ENCODE peak calls at places on chromosome 6, in eight cellular contexts. T, M, I, S, J, Z, H and U are unnamed samples.

GRCh38 chr6:169000022-169000421 is 253.6 kb downstream of the THBS2 start:
- DNase-seq in T (no peak), M (no peak), I (no peak), S (no peak), J (no peak), Z (no peak), H (no peak), U (no peak)

GRCh38 chr6:37917568-37917967 is 98.0 kb downstream of the ZFAND3 start:
- DNase-seq in T (no peak), M (no peak), I (no peak), S (no peak), J (no peak), Z (no peak), H (no peak), U (peak; percentile 78)

GRCh38 chr6:1712451-1712850 is 102.7 kb downstream of the FOXC1 start:
- DNase-seq in T (no peak), M (no peak), I (no peak), S (no peak), J (no peak), Z (no peak), H (no peak), U (no peak)

GRCh38 chr6:41811095-41811494 is 23.6 kb downstream of the TOMM6 start:
- DNase-seq in T (no peak), M (no peak), I (no peak), S (no peak), J (no peak), Z (no peak), H (no peak), U (no peak)

GRCh38 chr6:12605888-12606345 is 110.7 kb upstream of the PHACTR1 start:
- DNase-seq in T (peak; percentile 66), M (no peak), I (peak; percentile 80), S (no peak), J (no peak), Z (no peak), H (no peak), U (peak; percentile 78)

GRCh38 chr6:21740719-21741118 is 147.2 kb downstream of the SOX4 start:
- DNase-seq in T (peak; percentile 61), M (no peak), I (no peak), S (no peak), J (no peak), Z (no peak), H (no peak), U (no peak)

GRCh38 chr6:157714153-157714490 is 108.9 kb upstream of the SNX9 start:
- DNase-seq in T (no peak), M (no peak), I (no peak), S (no peak), J (no peak), Z (no peak), H (no peak), U (no peak)

GRCh38 chr6:55528624-55529023 is 50.4 kb downstream of the HMGCLL1 start:
- DNase-seq in T (peak; percentile 4), M (no peak), I (peak; percentile 39), S (no peak), J (no peak), Z (no peak), H (no peak), U (peak; percentile 16)

GRCh38 chr6:16168858-16169257 is 40.0 kb downstream of the MYLIP start:
- DNase-seq in T (peak; percentile 25), M (no peak), I (peak; percentile 40), S (no peak), J (no peak), Z (no peak), H (no peak), U (peak; percentile 22)

GRCh38 chr6:49528571-49528970 is 21.9 kb upstream of the C6orf141 start:
- DNase-seq in T (no peak), M (no peak), I (no peak), S (no peak), J (no peak), Z (no peak), H (no peak), U (no peak)

GRCh38 chr6:104685871-104686549 is 173.7 kb downstream of the HACE1 start:
- DNase-seq in T (no peak), M (no peak), I (no peak), S (no peak), J (no peak), Z (no peak), H (no peak), U (no peak)

GRCh38 chr6:108563292-108563691 is 2.6 kb downstream of the FOXO3 start:
- DNase-seq in T (no peak), M (no peak), I (no peak), S (no peak), J (no peak), Z (no peak), H (no peak), U (no peak)

GRCh38 chr6:137416376-137417109 is 77.7 kb downstream of the OLIG3 start:
- DNase-seq in T (no peak), M (no peak), I (peak; percentile 20), S (peak; percentile 69), J (no peak), Z (no peak), H (no peak), U (no peak)

GRCh38 chr6:21965953-21966539 is 330.8 kb downstream of the PRL start:
- DNase-seq in T (no peak), M (no peak), I (no peak), S (no peak), J (no peak), Z (no peak), H (no peak), U (no peak)

GRCh38 chr6:12516070-12516469 is 200.5 kb upstream of the PHACTR1 start:
- DNase-seq in T (no peak), M (no peak), I (peak; percentile 39), S (no peak), J (no peak), Z (no peak), H (no peak), U (peak; percentile 78)

GRCh38 chr6:107511410-107512070 is 21.6 kb downstream of the SOBP start:
- DNase-seq in T (no peak), M (no peak), I (no peak), S (peak; percentile 82), J (peak; percentile 63), Z (no peak), H (no peak), U (no peak)

GRCh38 chr6:7541175-7542064 is at the start of gene DSP:
- DNase-seq in T (peak; percentile 11), M (no peak), I (peak; percentile 93), S (no peak), J (no peak), Z (no peak), H (peak; percentile 85), U (peak; percentile 91)

GRCh38 chr6:121816361-121816760 is 380.9 kb downstream of the GJA1 start:
- DNase-seq in T (no peak), M (no peak), I (no peak), S (no peak), J (no peak), Z (no peak), H (no peak), U (no peak)

DNA sequence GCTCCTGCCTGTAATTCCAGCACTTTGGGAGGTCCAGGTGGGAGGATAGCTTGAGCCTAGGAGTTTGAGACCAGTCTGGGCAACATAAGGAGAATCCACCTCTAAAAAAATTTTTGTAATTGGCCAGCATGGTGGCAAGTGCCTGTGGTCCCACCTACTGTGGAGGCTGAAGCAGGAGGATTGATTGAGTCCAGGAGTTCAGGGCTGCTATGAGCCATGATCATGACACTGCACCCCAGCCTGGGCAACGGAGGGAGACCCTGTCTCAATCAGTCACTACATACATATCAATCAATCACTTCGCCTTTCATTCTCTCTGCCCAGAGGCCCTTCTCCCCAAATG is 1.1 kb upstream of the STK38 start:
- DNase-seq in T (no peak), M (no peak), I (no peak), S (no peak), J (no peak), Z (no peak), H (no peak), U (no peak)
- H3K27ac ChIP-seq in T (no peak overlapping the region), M (no peak overlapping the region), I (no peak overlapping the region), S (no peak overlapping the region), J (no peak overlapping the region), Z (peak overlapping the region; percentile 94), H (no peak overlapping the region), U (no peak overlapping the region)

GRCh38 chr6:132362318-132363185 is 38.7 kb downstream of the MOXD1 start:
- DNase-seq in T (no peak), M (no peak), I (peak; percentile 14), S (no peak), J (no peak), Z (no peak), H (no peak), U (no peak)

GRCh38 chr6:132364249-132364648 is 37.0 kb downstream of the MOXD1 start:
- DNase-seq in T (no peak), M (no peak), I (no peak), S (no peak), J (no peak), Z (no peak), H (no peak), U (no peak)

GRCh38 chr6:132368916-132369481 is 32.3 kb downstream of the MOXD1 start:
- DNase-seq in T (no peak), M (no peak), I (no peak), S (no peak), J (no peak), Z (no peak), H (no peak), U (no peak)

GRCh38 chr6:132364675-132365074 is 36.6 kb downstream of the MOXD1 start:
- DNase-seq in T (no peak), M (no peak), I (no peak), S (no peak), J (no peak), Z (no peak), H (no peak), U (no peak)

DNA sequence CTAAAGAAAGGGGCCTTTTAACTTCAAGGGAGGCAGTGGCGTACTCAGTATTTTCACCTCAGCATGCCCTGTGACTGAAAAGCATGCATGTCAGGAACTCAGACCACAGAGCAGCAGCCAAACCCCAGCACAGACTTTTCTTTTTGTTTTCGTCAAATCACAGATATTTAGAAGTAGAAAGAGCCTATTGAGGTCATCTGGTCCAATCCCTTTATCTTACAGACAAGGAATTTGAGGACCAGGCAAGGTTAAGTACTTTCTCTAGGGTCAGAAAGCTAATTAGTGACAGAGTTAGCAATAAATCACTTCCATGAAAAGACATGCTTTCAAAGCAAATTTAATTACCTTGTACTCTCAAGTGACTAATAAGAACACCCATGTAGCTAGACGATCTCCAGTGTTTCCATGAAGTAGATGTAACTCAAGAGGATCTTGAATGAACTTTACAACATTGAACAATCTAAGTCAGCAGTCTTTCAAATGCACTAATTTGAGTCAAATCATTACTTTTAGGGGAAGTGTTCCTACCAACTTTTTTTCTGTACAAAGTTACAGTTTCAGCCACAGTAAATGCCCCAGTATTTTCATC is 35.9 kb downstream of the MOXD1 start:
- DNase-seq in T (peak; percentile 38), M (no peak), I (no peak), S (no peak), J (no peak), Z (no peak), H (no peak), U (no peak)
- H3K4me3 ChIP-seq in T (no peak overlapping the region), M (no peak overlapping the region), I (no peak overlapping the region), S (no peak overlapping the region), J (no peak overlapping the region), Z (no peak overlapping the region), H (no peak overlapping the region), U (no peak overlapping the region)

GRCh38 chr6:125665415-125665814 is 84.0 kb upstream of the HEY2 start:
- DNase-seq in T (no peak), M (no peak), I (no peak), S (no peak), J (no peak), Z (no peak), H (no peak), U (no peak)
- H3K4me1 ChIP-seq in T (no peaks in the 10 kb centered on the region), M (no peaks in the 10 kb centered on the region), I (no peaks in the 10 kb centered on the region), S (no peaks in the 10 kb centered on the region), J (peaks cover 2% of the 10 kb centered on the region), Z (no peaks in the 10 kb centered on the region), H (no peaks in the 10 kb centered on the region), U (no peaks in the 10 kb centered on the region)

GRCh38 chr6:46816626-46817025 is 23.4 kb downstream of the MEP1A start:
- DNase-seq in T (no peak), M (no peak), I (peak; percentile 23), S (no peak), J (no peak), Z (no peak), H (no peak), U (no peak)
- H3K27ac ChIP-seq in T (no peak overlapping the region), M (no peak overlapping the region), I (peak overlapping the region; percentile 24), S (no peak overlapping the region), J (no peak overlapping the region), Z (no peak overlapping the region), H (no peak overlapping the region), U (no peak overlapping the region)